ENCODE peak calls at places on chromosomes 6 and 20, in six cellular contexts. S, Y, J, E, Q and P are unnamed samples.

GRCh38 chr6:133983099-133983939 is 30.3 kb downstream of the TBPL1 start:
- DNase-seq in S (peak; percentile 53), Y (no peak), J (peak; percentile 57), E (no peak), Q (no peak), P (peak; percentile 95)

GRCh38 chr20:17605131-17605660 is 35.3 kb downstream of the DSTN start:
- DNase-seq in S (no peak), Y (no peak), J (peak; percentile 35), E (no peak), Q (no peak), P (no peak)

GRCh38 chr6:125904871-125905270 is 51.7 kb upstream of the HINT3 start:
- DNase-seq in S (peak; percentile 78), Y (no peak), J (no peak), E (no peak), Q (no peak), P (no peak)

GRCh38 chr6:2733324-2733723 is 17.4 kb downstream of the MYLK4 start:
- DNase-seq in S (peak; percentile 23), Y (peak; percentile 66), J (no peak), E (no peak), Q (no peak), P (no peak)

GRCh38 chr6:169024047-169024660 is 229.5 kb downstream of the THBS2 start:
- DNase-seq in S (no peak), Y (no peak), J (no peak), E (no peak), Q (no peak), P (no peak)

GRCh38 chr6:67497749-67498148 is 1137.3 kb upstream of the ADGRB3 start:
- DNase-seq in S (no peak), Y (no peak), J (no peak), E (no peak), Q (no peak), P (no peak)

GRCh38 chr20:10429443-10429981 is 4.5 kb downstream of the MKKS start:
- DNase-seq in S (no peak), Y (no peak), J (no peak), E (no peak), Q (no peak), P (no peak)

GRCh38 chr20:41287327-41287726 is 30.2 kb downstream of the ZHX3 start:
- DNase-seq in S (peak; percentile 97), Y (no peak), J (no peak), E (no peak), Q (no peak), P (no peak)

GRCh38 chr6:33375143-33375649 is 16.4 kb upstream of the KIFC1 start:
- DNase-seq in S (peak; percentile 84), Y (no peak), J (no peak), E (no peak), Q (no peak), P (peak; percentile 44)

GRCh38 chr6:25302677-25303128 is 23.5 kb downstream of the CARMIL1 start:
- DNase-seq in S (peak; percentile 76), Y (no peak), J (no peak), E (no peak), Q (no peak), P (no peak)

DNA sequence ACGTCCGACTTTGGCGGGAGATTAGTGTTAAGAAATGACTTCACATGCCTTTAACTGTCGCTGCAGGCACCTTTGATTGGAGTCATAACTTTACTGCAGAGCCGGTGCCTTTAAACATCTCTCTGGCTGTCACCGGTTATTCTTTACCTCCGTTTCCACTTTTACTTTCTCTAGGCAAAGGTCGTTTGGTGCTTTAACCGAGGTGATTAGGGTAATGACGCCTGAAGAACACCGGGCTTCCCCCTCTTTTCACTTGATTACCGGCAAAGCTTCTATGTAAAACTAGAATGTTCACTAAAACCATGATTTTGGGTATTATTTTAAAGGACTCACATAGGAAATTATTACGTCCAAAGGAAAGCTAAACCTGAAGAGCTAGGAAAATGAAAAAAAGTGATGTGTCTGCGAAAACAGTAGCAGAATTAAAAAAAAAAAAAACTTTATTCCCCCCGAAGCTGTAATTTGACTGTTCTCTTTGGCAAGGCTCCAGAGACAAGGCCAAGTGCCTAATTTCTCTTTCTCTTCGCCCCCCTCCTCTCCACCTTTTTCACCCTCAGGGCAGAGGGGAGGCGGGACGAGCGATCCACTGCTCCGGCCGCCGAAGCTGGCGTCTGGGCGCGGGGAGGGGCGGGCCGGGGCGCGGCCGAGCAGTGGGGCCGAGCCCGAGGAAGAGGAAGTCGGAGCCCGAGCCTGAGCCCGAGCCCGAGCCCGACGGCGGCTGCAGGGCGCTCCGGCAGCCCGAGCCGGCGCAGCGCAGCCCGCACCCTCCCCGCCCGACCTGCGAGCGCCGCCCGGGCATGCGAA is at the start of gene PLEKHG1:
- DNase-seq in S (no peak), Y (peak; percentile 40), J (peak; percentile 87), E (peak; percentile 53), Q (peak; percentile 51), P (peak; percentile 20)
- H3K9ac ChIP-seq in S (no peak within 1 kb of the TSS), Y (no peak within 1 kb of the TSS), J (peak within 1 kb of the TSS; percentile 19), E (peak within 1 kb of the TSS; percentile 91), Q (peak within 1 kb of the TSS; percentile 70), P (peak within 1 kb of the TSS; percentile 43)

DNA sequence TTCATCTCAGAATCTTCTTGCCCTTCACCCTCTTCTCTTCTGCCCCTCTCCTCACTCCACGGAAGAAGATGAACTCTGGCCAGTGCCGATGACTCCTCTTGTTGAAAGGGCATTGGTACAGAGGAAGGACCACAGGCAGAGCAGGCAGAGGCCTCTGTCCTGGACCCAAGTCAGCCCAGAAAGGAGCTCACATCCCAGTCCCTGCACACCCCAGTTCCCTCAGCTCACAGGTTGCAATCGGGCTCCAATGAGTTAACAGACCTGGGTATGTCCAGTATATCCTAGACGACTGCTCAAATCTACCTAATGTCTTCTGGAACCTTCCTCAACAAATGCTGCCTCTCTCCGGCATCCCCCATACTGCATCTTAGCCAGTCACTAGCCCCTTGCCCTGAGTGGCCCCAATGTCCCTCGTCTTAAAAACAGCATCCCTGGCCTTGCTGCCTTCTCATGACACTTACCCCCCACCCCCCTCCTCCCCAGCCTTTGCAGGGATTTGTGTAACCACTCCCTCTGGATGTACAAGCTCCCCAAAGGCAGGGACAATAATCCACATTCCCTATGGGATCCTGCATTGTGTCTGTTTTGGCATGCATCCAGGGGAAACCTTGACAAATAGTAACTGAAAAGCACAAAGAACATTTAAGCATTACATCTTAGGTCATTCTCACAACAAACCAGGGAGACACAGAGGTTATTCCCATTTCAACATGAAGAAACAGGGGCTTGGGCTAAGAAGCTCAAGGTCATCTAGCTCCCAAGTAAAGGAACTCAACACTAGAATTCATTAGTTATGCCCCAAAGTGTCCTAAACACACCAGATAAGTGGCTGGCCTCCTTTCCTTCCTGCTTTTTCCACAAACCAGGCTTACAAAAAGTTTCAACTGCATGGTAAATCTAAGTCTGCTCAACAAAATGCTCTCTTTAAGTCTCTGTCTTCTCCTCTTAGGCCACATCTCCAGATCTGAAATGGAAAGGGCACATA is 45.1 kb downstream of the TRERF1 start:
- DNase-seq in S (peak; percentile 18), Y (no peak), J (no peak), E (no peak), Q (no peak), P (no peak)
- H3K9ac ChIP-seq in S (no peak overlapping the region), Y (no peak overlapping the region), J (no peak overlapping the region), E (no peak overlapping the region), Q (no peak overlapping the region), P (no peak overlapping the region)

GRCh38 chr6:157203312-157203744 is 120.0 kb downstream of the TMEM242 start:
- DNase-seq in S (no peak), Y (peak; percentile 36), J (no peak), E (no peak), Q (no peak), P (no peak)

GRCh38 chr6:157206359-157206815 is 116.9 kb downstream of the TMEM242 start:
- DNase-seq in S (no peak), Y (no peak), J (no peak), E (no peak), Q (no peak), P (no peak)

GRCh38 chr6:157207521-157208076 is 115.7 kb downstream of the TMEM242 start:
- DNase-seq in S (no peak), Y (no peak), J (no peak), E (no peak), Q (no peak), P (no peak)

GRCh38 chr6:157203764-157204163 is 119.6 kb downstream of the TMEM242 start:
- DNase-seq in S (no peak), Y (no peak), J (no peak), E (no peak), Q (no peak), P (no peak)

GRCh38 chr6:157205473-157206358 is 117.6 kb downstream of the TMEM242 start:
- DNase-seq in S (no peak), Y (no peak), J (no peak), E (no peak), Q (no peak), P (no peak)
- H3K9ac ChIP-seq in S (no peak overlapping the region), Y (no peak overlapping the region), J (no peak overlapping the region), E (no peak overlapping the region), Q (no peak overlapping the region), P (no peak overlapping the region)

GRCh38 chr6:75081920-75082319 is 123.9 kb downstream of the COL12A1 start:
- DNase-seq in S (peak; percentile 50), Y (no peak), J (no peak), E (no peak), Q (no peak), P (no peak)

GRCh38 chr6:75081047-75081446 is 124.8 kb downstream of the COL12A1 start:
- DNase-seq in S (no peak), Y (no peak), J (no peak), E (no peak), Q (no peak), P (no peak)

GRCh38 chr6:75089921-75090320 is 115.9 kb downstream of the COL12A1 start:
- DNase-seq in S (no peak), Y (no peak), J (no peak), E (no peak), Q (no peak), P (no peak)

GRCh38 chr6:75086236-75086635 is 119.6 kb downstream of the COL12A1 start:
- DNase-seq in S (no peak), Y (no peak), J (no peak), E (no peak), Q (no peak), P (no peak)

GRCh38 chr6:75084872-75085381 is 120.9 kb downstream of the COL12A1 start:
- DNase-seq in S (no peak), Y (no peak), J (peak; percentile 81), E (peak; percentile 21), Q (no peak), P (no peak)
- H3K9ac ChIP-seq in S (no peak overlapping the region), Y (no peak overlapping the region), J (no peak overlapping the region), E (peak overlapping the region; percentile 70), Q (peak overlapping the region; percentile 8), P (no peak overlapping the region)

DNA sequence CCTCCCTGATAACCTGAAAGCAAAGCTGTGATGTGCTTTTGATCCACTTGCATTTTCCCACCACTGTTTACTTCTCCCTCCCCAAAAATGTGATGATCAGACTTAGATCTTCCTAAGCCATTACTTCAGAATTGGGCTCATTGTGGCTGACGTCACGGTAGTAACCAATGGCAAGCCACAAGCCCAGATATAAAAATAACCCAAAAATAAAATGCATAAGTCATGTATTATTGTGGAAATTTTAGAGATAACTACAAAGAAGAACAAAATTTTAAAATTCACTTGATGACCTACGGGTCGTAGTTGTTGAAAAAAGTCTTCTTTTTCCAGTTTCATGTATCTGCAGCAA is 80.6 kb downstream of the SERAC1 start:
- DNase-seq in S (no peak), Y (no peak), J (no peak), E (no peak), Q (no peak), P (no peak)
- H3K9ac ChIP-seq in S (no peak overlapping the region), Y (no peak overlapping the region), J (no peak overlapping the region), E (no peak overlapping the region), Q (no peak overlapping the region), P (peak overlapping the region; percentile 58)